ENCODE peak calls at places on chromosome 2, in seven cellular contexts. T is fibroblast of villous mesenchyme, M is fibroblast of lung, S is AG10803, Y is dorsolateral prefrontal cortex, N is A549, I is right lobe of liver. W is an unnamed sample.

GRCh38 chr2:147017976-147018645 is 826.7 kb upstream of the ACVR2A start:
- DNase-seq in M (no peak), I (no peak), S (no peak), T (peak), N (no peak), Y (no peak), W (no peak)

GRCh38 chr2:157559890-157560289 is 68.8 kb downstream of the ACVR1C start:
- DNase-seq in T (no peak), S (no peak), N (no peak), M (no peak), I (no peak), Y (no peak), W (no peak)

GRCh38 chr2:219396863-219397457 is 9.2 kb upstream of the DNPEP start:
- DNase-seq in I (no peak), S (no peak), M (no peak), Y (no peak), N (no peak), T (no peak), W (no peak)

GRCh38 chr2:169933124-169933711 is 106.0 kb downstream of the UBR3 start:
- DNase-seq in N (peak), M (peak), Y (no peak), I (no peak), S (peak), T (peak), W (no peak)

GRCh38 chr2:235270951-235271350 is 222.9 kb upstream of the AGAP1 start:
- DNase-seq in N (no peak), I (no peak), M (peak), S (peak), T (peak), Y (no peak), W (peak)

GRCh38 chr2:108810993-108811957 is 24.7 kb downstream of the CCDC138 start:
- DNase-seq in T (no peak), M (no peak), Y (no peak), S (no peak), I (no peak), N (no peak), W (no peak)

GRCh38 chr2:29528891-29529520 is 392.4 kb downstream of the ALK start:
- DNase-seq in T (peak), M (peak), I (no peak), Y (peak), S (peak), N (no peak), W (no peak)

GRCh38 chr2:165793161-165793778 is 777 bp downstream of the GALNT3 start:
- DNase-seq in T (no peak), Y (peak), N (no peak), M (peak), S (no peak), I (peak), W (no peak)

GRCh38 chr2:237700583-237701032 is 73.2 kb downstream of the LRRFIP1 start:
- DNase-seq in I (no peak), M (peak), Y (no peak), N (no peak), S (peak), T (peak), W (no peak)

GRCh38 chr2:198136142-198136541 is 331.7 kb downstream of the PLCL1 start:
- DNase-seq in S (no peak), N (no peak), T (no peak), M (no peak), Y (no peak), I (no peak), W (no peak)

GRCh38 chr2:198135481-198135934 is 331.1 kb downstream of the PLCL1 start:
- DNase-seq in I (no peak), N (no peak), M (peak), S (peak), Y (no peak), T (peak), W (no peak)

GRCh38 chr2:198141726-198142125 is 337.3 kb downstream of the PLCL1 start:
- DNase-seq in N (no peak), M (peak), S (peak), I (no peak), T (peak), Y (no peak), W (no peak)

GRCh38 chr2:198134287-198134955 is 330.0 kb downstream of the PLCL1 start:
- DNase-seq in I (no peak), Y (no peak), S (peak), M (peak), N (no peak), T (no peak), W (no peak)

GRCh38 chr2:198137733-198138132 is 333.3 kb downstream of the PLCL1 start:
- DNase-seq in M (no peak), Y (no peak), I (no peak), S (no peak), N (no peak), T (no peak), W (no peak)
- TF ChIP-seq CTCF in M (no peak), Y (no peak), I (no peak), S (no peak), N (no peak), T (no peak), W (no peak)

DNA sequence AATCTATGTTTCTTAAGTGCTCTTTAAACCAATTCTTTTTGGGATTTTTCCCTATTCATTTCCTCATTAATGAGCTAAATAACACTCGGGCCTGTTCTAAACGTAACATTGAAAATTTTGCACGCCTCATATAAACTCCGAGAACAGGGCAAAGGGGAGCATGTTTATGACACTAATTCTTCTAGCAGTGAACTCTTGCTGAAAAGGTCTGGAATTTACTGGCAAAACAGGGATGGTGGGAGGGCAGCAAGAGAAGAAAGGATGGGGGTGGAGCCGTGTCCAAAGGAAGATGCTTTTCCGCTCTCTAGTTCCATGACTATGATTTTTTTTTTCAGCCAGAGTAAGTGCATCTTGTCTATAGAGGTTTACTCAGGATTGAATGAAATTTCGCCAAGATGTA is 50.0 kb upstream of the IL1R1 start:
- DNase-seq in Y (no peak), S (no peak), I (no peak), N (no peak), M (no peak), T (peak), W (no peak)
- H3K4me3 ChIP-seq in Y (no peak), S (no peak), I (no peak), N (no peak), M (no peak), T (no peak), W (no peak)

GRCh38 chr2:149089068-149089467 is 50.6 kb downstream of the LYPD6B start:
- DNase-seq in N (no peak), T (no peak), M (no peak), Y (no peak), I (no peak), S (no peak), W (no peak)

GRCh38 chr2:149084924-149085795 is 46.7 kb downstream of the LYPD6B start:
- DNase-seq in N (no peak), T (peak), M (no peak), S (peak), Y (no peak), I (no peak), W (peak)

GRCh38 chr2:149090706-149091105 is 52.2 kb downstream of the LYPD6B start:
- DNase-seq in M (peak), Y (no peak), I (no peak), T (no peak), N (no peak), S (peak), W (no peak)

GRCh38 chr2:149082781-149083180 is 44.3 kb downstream of the LYPD6B start:
- DNase-seq in S (no peak), T (no peak), Y (no peak), I (no peak), M (no peak), N (no peak), W (no peak)

GRCh38 chr2:149087751-149088150 is 49.3 kb downstream of the LYPD6B start:
- DNase-seq in N (no peak), M (no peak), S (no peak), T (no peak), Y (no peak), I (no peak), W (no peak)
- TF ChIP-seq CTCF in N (no peak), M (peak), S (peak), T (peak), Y (peak), I (peak), W (peak)

GRCh38 chr2:240453461-240454030 is 18.1 kb downstream of the GPC1 start:
- DNase-seq in N (no peak), S (no peak), M (no peak), Y (no peak), I (no peak), T (no peak), W (no peak)
- H3K4me3 ChIP-seq in N (peak), S (no peak), M (peak), Y (peak), I (no peak), T (peak), W (no peak)

DNA sequence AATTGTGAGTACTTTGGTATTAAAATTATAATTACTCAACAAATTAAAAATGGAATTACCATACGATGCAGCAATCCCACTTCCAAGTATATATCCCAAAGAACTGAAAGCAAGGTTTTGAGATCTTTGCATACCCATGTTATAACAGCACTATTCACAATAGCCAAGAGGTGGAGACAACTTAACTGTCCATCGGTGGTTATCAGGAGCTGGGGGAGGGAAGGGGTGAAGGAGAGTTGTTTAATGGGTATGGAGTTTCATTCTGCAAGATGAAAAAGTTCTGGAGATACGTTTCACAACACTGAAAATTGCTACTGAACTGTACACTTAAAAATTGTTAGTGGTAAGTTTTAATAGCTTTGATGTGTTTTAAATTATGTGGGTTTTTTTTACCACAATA is 25.7 kb downstream of the RAB10 start:
- DNase-seq in S (no peak), T (no peak), I (no peak), Y (no peak), M (no peak), N (no peak), W (no peak)
- TF ChIP-seq CTCF in S (no peak), T (no peak), I (no peak), Y (no peak), M (no peak), N (peak), W (no peak)

DNA sequence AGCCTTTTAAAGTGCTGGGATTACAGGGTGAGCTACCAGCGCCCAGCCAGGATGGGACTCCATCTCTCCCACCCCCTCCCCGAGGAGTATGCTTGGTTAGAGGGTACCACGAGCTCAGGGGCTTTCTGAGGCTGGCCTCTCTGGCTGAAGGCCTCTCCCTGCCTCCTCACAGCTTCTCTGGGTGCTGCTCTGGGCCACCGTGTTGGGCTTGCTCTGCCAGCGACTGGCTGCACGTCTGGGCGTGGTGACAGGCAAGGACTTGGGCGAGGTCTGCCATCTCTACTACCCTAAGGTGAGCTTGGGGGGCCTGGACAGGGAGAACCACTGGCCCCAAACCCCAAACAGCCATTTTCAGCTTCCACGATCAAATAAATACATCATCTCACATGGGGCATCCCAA is 2.9 kb downstream of the SLC11A1 start:
- DNase-seq in M (no peak), I (no peak), T (no peak), Y (no peak), N (no peak), S (no peak), W (no peak)
- H3K4me3 ChIP-seq in M (no peak), I (no peak), T (no peak), Y (no peak), N (no peak), S (no peak), W (no peak)

DNA sequence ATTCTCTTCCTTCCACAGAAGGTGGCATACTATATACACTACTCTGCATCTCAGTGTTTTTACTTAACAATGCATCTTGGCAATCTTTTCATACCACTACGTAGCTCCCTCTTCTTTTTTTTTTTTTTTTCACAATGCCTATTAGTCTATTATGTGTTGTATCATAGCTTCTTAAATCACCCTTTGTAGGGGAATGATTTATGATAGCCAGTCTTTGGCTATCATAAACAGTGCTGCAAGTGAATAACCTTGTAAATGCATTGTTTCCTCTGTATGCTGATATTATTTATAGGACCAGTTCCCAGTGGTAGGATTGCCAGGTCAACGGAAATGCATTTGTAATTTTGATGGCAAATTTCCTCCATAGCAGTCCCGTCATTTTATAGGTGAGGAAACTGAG is 204.3 kb downstream of the BABAM2 start:
- DNase-seq in S (no peak), I (no peak), T (no peak), M (peak), Y (no peak), N (no peak), W (no peak)
- TF ChIP-seq CTCF in S (no peak), I (no peak), T (no peak), M (no peak), Y (no peak), N (no peak), W (no peak)

DNA sequence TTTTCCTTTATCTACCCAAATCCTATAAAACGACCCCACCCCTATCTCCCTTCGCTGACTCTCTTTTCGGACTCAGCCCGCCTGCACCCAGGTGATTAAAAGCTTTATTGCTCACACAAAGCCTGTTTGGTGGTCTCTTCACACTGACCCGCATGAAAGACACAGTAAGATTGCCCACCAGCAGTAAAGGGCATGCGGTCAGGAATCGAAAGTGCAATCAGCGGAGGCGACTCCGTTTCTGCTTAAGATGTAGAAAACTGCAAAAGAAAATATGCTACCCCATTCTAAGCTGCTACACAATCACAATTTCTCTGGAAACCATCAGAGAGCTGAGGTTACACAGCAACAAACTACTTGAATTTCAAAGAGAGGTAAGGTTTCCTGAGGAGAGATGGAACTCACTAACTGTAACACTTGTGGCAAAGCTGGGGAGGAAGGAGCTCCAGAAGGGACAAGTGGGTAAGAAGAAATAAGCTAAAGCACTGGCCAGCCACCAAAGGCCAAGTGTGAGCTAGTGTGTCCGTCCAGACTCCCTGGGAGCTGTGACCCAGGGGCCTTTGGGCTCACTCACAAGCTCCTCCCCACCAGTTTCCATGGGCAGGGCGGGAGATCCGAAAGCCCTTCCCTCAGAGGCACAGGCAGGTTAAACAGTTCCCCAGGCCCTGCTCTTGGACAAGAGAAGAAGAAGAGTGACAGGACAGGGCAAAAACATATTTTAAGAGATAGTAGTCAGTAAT is 72.8 kb upstream of the TGFA start:
- DNase-seq in T (no peak), Y (no peak), S (no peak), I (no peak), M (no peak), N (no peak), W (no peak)
- H3K4me3 ChIP-seq in T (no peak), Y (no peak), S (no peak), I (no peak), M (no peak), N (no peak), W (no peak)

GRCh38 chr2:3737128-3737527 is 33.8 kb downstream of the DCDC2C start:
- DNase-seq in M (no peak), Y (no peak), I (no peak), T (no peak), N (no peak), S (no peak), W (no peak)

GRCh38 chr2:3736112-3736511 is 32.7 kb downstream of the DCDC2C start:
- DNase-seq in T (no peak), S (no peak), I (no peak), N (no peak), M (no peak), Y (no peak), W (no peak)

GRCh38 chr2:3739313-3739712 is 35.9 kb downstream of the DCDC2C start:
- DNase-seq in N (no peak), S (no peak), Y (no peak), I (no peak), T (no peak), M (no peak), W (no peak)

GRCh38 chr2:3741372-3741771 is 38.0 kb downstream of the DCDC2C start:
- DNase-seq in I (no peak), S (no peak), Y (no peak), T (no peak), N (no peak), M (no peak), W (no peak)

GRCh38 chr2:3738454-3738853 is 35.1 kb downstream of the DCDC2C start:
- DNase-seq in M (no peak), S (no peak), T (peak), N (peak), Y (no peak), I (no peak), W (no peak)
- TF ChIP-seq CTCF in M (peak), S (peak), T (peak), N (peak), Y (no peak), I (peak), W (peak)

DNA sequence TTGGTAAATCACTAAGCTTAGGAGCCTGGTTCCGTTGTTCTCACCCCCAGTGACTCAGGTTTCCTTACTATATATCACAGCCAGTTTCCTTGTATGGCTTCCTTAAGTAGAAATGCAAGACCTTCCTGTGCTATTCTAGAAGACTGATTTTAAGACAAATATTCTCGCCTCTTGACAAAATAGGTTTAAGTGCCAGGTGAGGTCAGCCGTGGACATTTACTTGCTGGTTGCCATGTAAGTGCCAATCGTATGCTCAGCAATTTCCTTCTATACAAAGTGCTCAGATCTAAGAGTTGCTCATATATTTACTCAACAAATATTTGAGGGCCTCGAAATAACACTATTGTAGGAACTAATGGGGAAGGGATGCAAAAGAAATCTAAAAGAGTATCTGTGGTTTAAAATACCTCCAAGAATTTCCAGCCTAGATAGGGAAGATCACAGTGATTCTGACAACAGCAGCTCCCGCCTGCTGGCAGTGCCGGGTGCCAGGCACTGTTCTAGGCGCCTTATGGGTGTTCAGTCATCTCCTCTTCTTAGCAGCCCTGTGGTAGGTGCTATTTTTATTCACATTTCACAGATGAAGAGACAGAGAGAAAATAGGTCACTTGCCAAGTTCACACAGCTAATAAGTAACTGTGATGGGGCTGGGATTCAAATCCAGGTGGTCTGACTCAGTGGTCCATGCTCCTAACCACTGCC is 95.3 kb upstream of the B3GNT7 start:
- DNase-seq in M (peak), T (no peak), I (no peak), S (no peak), N (no peak), Y (no peak), W (no peak)
- H3K4me3 ChIP-seq in M (no peak), T (no peak), I (no peak), S (no peak), N (no peak), Y (no peak), W (no peak)